ENCODE peak calls at places on chromosome 20, in six cellular contexts. T is mammary epithelial cell; L is CD4-positive, alpha-beta T cell; R is COR-L47; S is spleen; Z is kidney glomerular epithelial cell. A is an unnamed sample.

GRCh38 chr20:63293456-63293855 is 470 bp downstream of the COL20A1 start:
- DNase-seq in T (no peak), S (no peak), L (no peak), R (no peak), Z (no peak), A (no peak)

GRCh38 chr20:46715292-46715756 is 5.9 kb downstream of the SLC2A10 start:
- DNase-seq in S (no peak), Z (no peak), L (no peak), R (no peak), T (no peak), A (peak)

GRCh38 chr20:14401479-14402138 is 64.2 kb upstream of the FLRT3 start:
- DNase-seq in R (peak), S (no peak), Z (no peak), T (no peak), L (no peak), A (no peak)

GRCh38 chr20:16475225-16475624 is 98.0 kb downstream of the KIF16B start:
- DNase-seq in R (no peak), T (no peak), S (no peak), L (no peak), Z (no peak), A (peak)

GRCh38 chr20:57819981-57820380 is 110.2 kb upstream of the PMEPA1 start:
- DNase-seq in Z (no peak), S (no peak), T (no peak), L (no peak), R (no peak), A (no peak)

GRCh38 chr20:46118481-46119020 is 437 bp downstream of the CD40 start:
- DNase-seq in L (no peak), S (peak), T (no peak), Z (peak), R (no peak), A (peak)

GRCh38 chr20:46544576-46544975 is 5.9 kb downstream of the OCSTAMP start:
- DNase-seq in Z (no peak), T (no peak), S (no peak), L (no peak), R (no peak), A (peak)

GRCh38 chr20:64153861-64154589 is 10.2 kb upstream of the MYT1 start:
- DNase-seq in S (no peak), R (no peak), L (no peak), T (no peak), Z (no peak), A (no peak)

GRCh38 chr20:59305898-59306640 is 5.7 kb downstream of the EDN3 start:
- DNase-seq in Z (no peak), L (no peak), R (no peak), T (no peak), S (no peak), A (no peak)

GRCh38 chr20:37821691-37822655 is 81.0 kb upstream of the VSTM2L start:
- DNase-seq in R (no peak), L (no peak), T (peak), S (no peak), Z (peak), A (peak)